ENCODE peak calls at places on chromosome 7, in eight cellular contexts. R is gastrocnemius medialis; Z is hypothalamus; X is C1 segment of cervical spinal cord; P is cardiac fibroblast; A is NCI-H2171; W is stimulated activated CD4-positive, alpha-beta T cell treated with anti-CD3 and anti-CD28 coated beads, Interleukin-2, amount 100 ng/mL, for 48 hours; G is GM19239. N is an unnamed sample.

GRCh38 chr7:149126662-149127321 is 668 bp upstream of the ZNF425 start:
- DNase-seq in R (peak), Z (peak), X (peak), P (peak), A (peak), W (peak), G (peak), N (no peak)

GRCh38 chr7:134212576-134213546 is 85.7 kb downstream of the LRGUK start:
- DNase-seq in R (no peak), Z (no peak), X (no peak), P (peak), A (no peak), W (no peak), G (no peak), N (no peak)

GRCh38 chr7:108016841-108017775 is 14.1 kb upstream of the LAMB1 start:
- DNase-seq in R (no peak), Z (no peak), X (no peak), P (peak), A (peak), W (no peak), G (no peak), N (peak)

GRCh38 chr7:142461437-142461836 is 203.6 kb upstream of the PRSS58 start:
- DNase-seq in R (no peak), Z (no peak), X (no peak), P (peak), A (no peak), W (no peak), G (no peak), N (no peak)

GRCh38 chr7:22697897-22698645 is 28.9 kb upstream of the IL6 start:
- DNase-seq in R (no peak), Z (no peak), X (no peak), P (no peak), A (no peak), W (no peak), G (peak), N (no peak)

GRCh38 chr7:21767300-21767900 is 178.3 kb downstream of the CDCA7L start:
- DNase-seq in R (no peak), Z (no peak), X (no peak), P (peak), A (peak), W (no peak), G (peak), N (peak)

GRCh38 chr7:105580022-105580740 is 1.1 kb downstream of the EFCAB10 start:
- DNase-seq in R (no peak), Z (no peak), X (no peak), P (no peak), A (no peak), W (no peak), G (no peak), N (peak)

GRCh38 chr7:22662031-22662430 is 65.0 kb upstream of the IL6 start:
- DNase-seq in R (no peak), Z (no peak), X (no peak), P (peak), A (no peak), W (no peak), G (no peak), N (no peak)

GRCh38 chr7:94206295-94206694 is 188.4 kb upstream of the COL1A2 start:
- DNase-seq in R (no peak), Z (no peak), X (no peak), P (peak), A (no peak), W (no peak), G (no peak), N (no peak)

GRCh38 chr7:117941138-117941810 is 68.0 kb upstream of the CTTNBP2 start:
- DNase-seq in R (no peak), Z (no peak), X (no peak), P (no peak), A (no peak), W (no peak), G (no peak), N (no peak)

GRCh38 chr7:96026006-96026405 is 253.7 kb downstream of the DYNC1I1 start:
- DNase-seq in R (no peak), Z (no peak), X (no peak), P (no peak), A (no peak), W (no peak), G (no peak), N (no peak)

GRCh38 chr7:155356323-155357105 is 58.8 kb downstream of the INSIG1 start:
- DNase-seq in R (no peak), Z (no peak), X (no peak), P (no peak), A (no peak), W (no peak), G (no peak), N (no peak)

GRCh38 chr7:45240187-45240776 is 82.7 kb downstream of the RAMP3 start:
- DNase-seq in R (no peak), Z (no peak), X (no peak), P (peak), A (no peak), W (no peak), G (no peak), N (no peak)

GRCh38 chr7:17239046-17239445 is 59.4 kb upstream of the AHR start:
- DNase-seq in R (no peak), Z (no peak), X (no peak), P (peak), A (no peak), W (no peak), G (no peak), N (no peak)

GRCh38 chr7:134339475-134339874 is 22.7 kb upstream of the SLC35B4 start:
- DNase-seq in R (no peak), Z (no peak), X (no peak), P (no peak), A (no peak), W (no peak), G (no peak), N (no peak)

GRCh38 chr7:23600251-23600650 is 3.1 kb downstream of the CCDC126 start:
- DNase-seq in R (no peak), Z (no peak), X (no peak), P (no peak), A (no peak), W (no peak), G (no peak), N (no peak)

GRCh38 chr7:11193131-11193867 is 219.6 kb downstream of the PHF14 start:
- DNase-seq in R (no peak), Z (no peak), X (no peak), P (peak), A (no peak), W (no peak), G (no peak), N (peak)

GRCh38 chr7:24968165-24968564 is 11.8 kb downstream of the OSBPL3 start:
- DNase-seq in R (no peak), Z (no peak), X (no peak), P (no peak), A (peak), W (no peak), G (no peak), N (no peak)

GRCh38 chr7:17951745-17952254 is 11.5 kb upstream of the SNX13 start:
- DNase-seq in R (no peak), Z (no peak), X (no peak), P (no peak), A (no peak), W (no peak), G (no peak), N (no peak)

GRCh38 chr7:17021205-17021604 is 139.4 kb upstream of the AGR3 start:
- DNase-seq in R (no peak), Z (no peak), X (no peak), P (peak), A (no peak), W (no peak), G (no peak), N (peak)

GRCh38 chr7:134513169-134513752 is 14.1 kb upstream of the AKR1B10 start:
- DNase-seq in R (no peak), Z (no peak), X (no peak), P (peak), A (peak), W (peak), G (peak), N (peak)

GRCh38 chr7:2175514-2175913 is 57.2 kb downstream of the MAD1L1 start:
- DNase-seq in R (no peak), Z (no peak), X (no peak), P (peak), A (no peak), W (no peak), G (no peak), N (no peak)

GRCh38 chr7:37320840-37321468 is 127.7 kb downstream of the ELMO1 start:
- DNase-seq in R (no peak), Z (no peak), X (no peak), P (no peak), A (peak), W (no peak), G (no peak), N (no peak)

GRCh38 chr7:48971173-48971572 is 46.8 kb downstream of the CDC14C start:
- DNase-seq in R (no peak), Z (no peak), X (no peak), P (no peak), A (no peak), W (no peak), G (no peak), N (no peak)

GRCh38 chr7:112134039-112134438 is 72.2 kb downstream of the DOCK4 start:
- DNase-seq in R (no peak), Z (no peak), X (no peak), P (no peak), A (no peak), W (no peak), G (no peak), N (no peak)

GRCh38 chr7:99762680-99763327 is 21.2 kb downstream of the CYP3A4 start:
- DNase-seq in R (peak), Z (no peak), X (no peak), P (peak), A (no peak), W (no peak), G (no peak), N (no peak)

GRCh38 chr7:151727579-151728285 is 149.2 kb downstream of the PRKAG2 start:
- DNase-seq in R (peak), Z (no peak), X (no peak), P (peak), A (no peak), W (peak), G (no peak), N (no peak)

GRCh38 chr7:141944811-141945210 is 2.0 kb downstream of the CLEC5A start:
- DNase-seq in R (no peak), Z (no peak), X (no peak), P (no peak), A (no peak), W (no peak), G (no peak), N (no peak)

GRCh38 chr7:131618391-131618790 is 62.0 kb upstream of the PODXL start:
- DNase-seq in R (no peak), Z (no peak), X (no peak), P (no peak), A (no peak), W (no peak), G (no peak), N (no peak)

GRCh38 chr7:97307521-97308108 is 190.1 kb downstream of the SDHAF3 start:
- DNase-seq in R (no peak), Z (no peak), X (no peak), P (peak), A (no peak), W (no peak), G (no peak), N (no peak)

GRCh38 chr7:85213500-85213899 is 26.6 kb upstream of the SEMA3D start:
- DNase-seq in R (no peak), Z (no peak), X (no peak), P (no peak), A (no peak), W (no peak), G (no peak), N (no peak)

GRCh38 chr7:26429168-26429567 is 137.5 kb downstream of the SNX10 start:
- DNase-seq in R (no peak), Z (no peak), X (no peak), P (no peak), A (no peak), W (no peak), G (no peak), N (no peak)

GRCh38 chr7:142603870-142604448 is 145.3 kb upstream of the PRSS1 start:
- DNase-seq in R (peak), Z (no peak), X (no peak), P (peak), A (peak), W (peak), G (peak), N (peak)

GRCh38 chr7:90455163-90456030 is 14.0 kb upstream of the PTTG1IP2 start:
- DNase-seq in R (no peak), Z (no peak), X (no peak), P (peak), A (peak), W (no peak), G (peak), N (peak)